ENCODE peak calls at places on chromosomes 11 and 22, in eight cellular contexts. One of them, this sample, is unnamed.

GRCh38 chr22:35258144-35258988 is 1.1 kb downstream of the HMGXB4 start:
- DNase-seq in stimulated activated CD8-positive, alpha-beta memory T cell treated with anti-CD3 and anti-CD28 coated beads, Interleukin-4, amount 100 ng/mL, for 1 hour: no peak
- DNase-seq in cardiac fibroblast: peak
- DNase-seq in activated CD8-positive, alpha-beta memory T cell treated with anti-CD3 and anti-CD28 coated beads, Interleukin-2, amount 50 U/mL, for 48 hours: no peak
- DNase-seq in stimulated activated naive B cell treated with anti-CD40 and anti-IgM and Interleukin-4, amounts not matched to agents 10 μg/mL and 1 μg/mL and 100 μg/mL, for 72 hours: no peak
- DNase-seq in H9: peak
- DNase-seq in GM10248: no peak
- DNase-seq in AG09319: no peak
- DNase-seq in this sample: no peak

GRCh38 chr22:27624042-27624441 is 177.5 kb downstream of the MN1 start:
- DNase-seq in stimulated activated CD8-positive, alpha-beta memory T cell treated with anti-CD3 and anti-CD28 coated beads, Interleukin-4, amount 100 ng/mL, for 1 hour: no peak
- DNase-seq in cardiac fibroblast: no peak
- DNase-seq in activated CD8-positive, alpha-beta memory T cell treated with anti-CD3 and anti-CD28 coated beads, Interleukin-2, amount 50 U/mL, for 48 hours: no peak
- DNase-seq in stimulated activated naive B cell treated with anti-CD40 and anti-IgM and Interleukin-4, amounts not matched to agents 10 μg/mL and 1 μg/mL and 100 μg/mL, for 72 hours: no peak
- DNase-seq in H9: no peak
- DNase-seq in GM10248: no peak
- DNase-seq in AG09319: no peak
- DNase-seq in this sample: no peak

GRCh38 chr11:19259487-19260345 is 19.0 kb upstream of the E2F8 start:
- DNase-seq in stimulated activated CD8-positive, alpha-beta memory T cell treated with anti-CD3 and anti-CD28 coated beads, Interleukin-4, amount 100 ng/mL, for 1 hour: peak
- DNase-seq in cardiac fibroblast: peak
- DNase-seq in activated CD8-positive, alpha-beta memory T cell treated with anti-CD3 and anti-CD28 coated beads, Interleukin-2, amount 50 U/mL, for 48 hours: peak
- DNase-seq in stimulated activated naive B cell treated with anti-CD40 and anti-IgM and Interleukin-4, amounts not matched to agents 10 μg/mL and 1 μg/mL and 100 μg/mL, for 72 hours: peak
- DNase-seq in H9: peak
- DNase-seq in GM10248: peak
- DNase-seq in AG09319: peak
- DNase-seq in this sample: peak

GRCh38 chr11:126371595-126371994 is 16.1 kb downstream of the ST3GAL4 start:
- DNase-seq in stimulated activated CD8-positive, alpha-beta memory T cell treated with anti-CD3 and anti-CD28 coated beads, Interleukin-4, amount 100 ng/mL, for 1 hour: no peak
- DNase-seq in cardiac fibroblast: no peak
- DNase-seq in activated CD8-positive, alpha-beta memory T cell treated with anti-CD3 and anti-CD28 coated beads, Interleukin-2, amount 50 U/mL, for 48 hours: no peak
- DNase-seq in stimulated activated naive B cell treated with anti-CD40 and anti-IgM and Interleukin-4, amounts not matched to agents 10 μg/mL and 1 μg/mL and 100 μg/mL, for 72 hours: no peak
- DNase-seq in H9: no peak
- DNase-seq in GM10248: no peak
- DNase-seq in AG09319: no peak
- DNase-seq in this sample: no peak

GRCh38 chr11:100674212-100674611 is 12.9 kb upstream of the ARHGAP42 start:
- DNase-seq in stimulated activated CD8-positive, alpha-beta memory T cell treated with anti-CD3 and anti-CD28 coated beads, Interleukin-4, amount 100 ng/mL, for 1 hour: no peak
- DNase-seq in cardiac fibroblast: peak
- DNase-seq in activated CD8-positive, alpha-beta memory T cell treated with anti-CD3 and anti-CD28 coated beads, Interleukin-2, amount 50 U/mL, for 48 hours: no peak
- DNase-seq in stimulated activated naive B cell treated with anti-CD40 and anti-IgM and Interleukin-4, amounts not matched to agents 10 μg/mL and 1 μg/mL and 100 μg/mL, for 72 hours: no peak
- DNase-seq in H9: no peak
- DNase-seq in GM10248: no peak
- DNase-seq in AG09319: no peak
- DNase-seq in this sample: no peak

GRCh38 chr22:37334859-37335818 is 52.8 kb downstream of the CYTH4 start:
- DNase-seq in stimulated activated CD8-positive, alpha-beta memory T cell treated with anti-CD3 and anti-CD28 coated beads, Interleukin-4, amount 100 ng/mL, for 1 hour: no peak
- DNase-seq in cardiac fibroblast: peak
- DNase-seq in activated CD8-positive, alpha-beta memory T cell treated with anti-CD3 and anti-CD28 coated beads, Interleukin-2, amount 50 U/mL, for 48 hours: no peak
- DNase-seq in stimulated activated naive B cell treated with anti-CD40 and anti-IgM and Interleukin-4, amounts not matched to agents 10 μg/mL and 1 μg/mL and 100 μg/mL, for 72 hours: no peak
- DNase-seq in H9: peak
- DNase-seq in GM10248: no peak
- DNase-seq in AG09319: no peak
- DNase-seq in this sample: no peak

GRCh38 chr22:40289991-40290459 is 56.3 kb upstream of the ADSL start:
- DNase-seq in stimulated activated CD8-positive, alpha-beta memory T cell treated with anti-CD3 and anti-CD28 coated beads, Interleukin-4, amount 100 ng/mL, for 1 hour: peak
- DNase-seq in cardiac fibroblast: no peak
- DNase-seq in activated CD8-positive, alpha-beta memory T cell treated with anti-CD3 and anti-CD28 coated beads, Interleukin-2, amount 50 U/mL, for 48 hours: peak
- DNase-seq in stimulated activated naive B cell treated with anti-CD40 and anti-IgM and Interleukin-4, amounts not matched to agents 10 μg/mL and 1 μg/mL and 100 μg/mL, for 72 hours: no peak
- DNase-seq in H9: no peak
- DNase-seq in GM10248: peak
- DNase-seq in AG09319: no peak
- DNase-seq in this sample: no peak

GRCh38 chr11:11550534-11550933 is 71.3 kb downstream of the GALNT18 start:
- DNase-seq in stimulated activated CD8-positive, alpha-beta memory T cell treated with anti-CD3 and anti-CD28 coated beads, Interleukin-4, amount 100 ng/mL, for 1 hour: no peak
- DNase-seq in cardiac fibroblast: no peak
- DNase-seq in activated CD8-positive, alpha-beta memory T cell treated with anti-CD3 and anti-CD28 coated beads, Interleukin-2, amount 50 U/mL, for 48 hours: no peak
- DNase-seq in stimulated activated naive B cell treated with anti-CD40 and anti-IgM and Interleukin-4, amounts not matched to agents 10 μg/mL and 1 μg/mL and 100 μg/mL, for 72 hours: no peak
- DNase-seq in H9: no peak
- DNase-seq in GM10248: no peak
- DNase-seq in AG09319: no peak
- DNase-seq in this sample: no peak

GRCh38 chr22:29308148-29308790 is 1.8 kb downstream of the GAS2L1 start:
- DNase-seq in stimulated activated CD8-positive, alpha-beta memory T cell treated with anti-CD3 and anti-CD28 coated beads, Interleukin-4, amount 100 ng/mL, for 1 hour: no peak
- DNase-seq in cardiac fibroblast: no peak
- DNase-seq in activated CD8-positive, alpha-beta memory T cell treated with anti-CD3 and anti-CD28 coated beads, Interleukin-2, amount 50 U/mL, for 48 hours: no peak
- DNase-seq in stimulated activated naive B cell treated with anti-CD40 and anti-IgM and Interleukin-4, amounts not matched to agents 10 μg/mL and 1 μg/mL and 100 μg/mL, for 72 hours: no peak
- DNase-seq in H9: no peak
- DNase-seq in GM10248: no peak
- DNase-seq in AG09319: no peak
- DNase-seq in this sample: no peak

GRCh38 chr11:112856591-112856990 is 104.6 kb upstream of the NCAM1 start:
- DNase-seq in stimulated activated CD8-positive, alpha-beta memory T cell treated with anti-CD3 and anti-CD28 coated beads, Interleukin-4, amount 100 ng/mL, for 1 hour: no peak
- DNase-seq in cardiac fibroblast: no peak
- DNase-seq in activated CD8-positive, alpha-beta memory T cell treated with anti-CD3 and anti-CD28 coated beads, Interleukin-2, amount 50 U/mL, for 48 hours: no peak
- DNase-seq in stimulated activated naive B cell treated with anti-CD40 and anti-IgM and Interleukin-4, amounts not matched to agents 10 μg/mL and 1 μg/mL and 100 μg/mL, for 72 hours: no peak
- DNase-seq in H9: no peak
- DNase-seq in GM10248: no peak
- DNase-seq in AG09319: no peak
- DNase-seq in this sample: no peak

GRCh38 chr11:66728760-66729385 is at the start of gene SPTBN2:
- DNase-seq in stimulated activated CD8-positive, alpha-beta memory T cell treated with anti-CD3 and anti-CD28 coated beads, Interleukin-4, amount 100 ng/mL, for 1 hour: no peak
- DNase-seq in cardiac fibroblast: no peak
- DNase-seq in activated CD8-positive, alpha-beta memory T cell treated with anti-CD3 and anti-CD28 coated beads, Interleukin-2, amount 50 U/mL, for 48 hours: no peak
- DNase-seq in stimulated activated naive B cell treated with anti-CD40 and anti-IgM and Interleukin-4, amounts not matched to agents 10 μg/mL and 1 μg/mL and 100 μg/mL, for 72 hours: no peak
- DNase-seq in H9: peak
- DNase-seq in GM10248: no peak
- DNase-seq in AG09319: no peak
- DNase-seq in this sample: no peak

GRCh38 chr11:65778431-65778900 is 2.3 kb downstream of the AP5B1 start:
- DNase-seq in stimulated activated CD8-positive, alpha-beta memory T cell treated with anti-CD3 and anti-CD28 coated beads, Interleukin-4, amount 100 ng/mL, for 1 hour: no peak
- DNase-seq in cardiac fibroblast: no peak
- DNase-seq in activated CD8-positive, alpha-beta memory T cell treated with anti-CD3 and anti-CD28 coated beads, Interleukin-2, amount 50 U/mL, for 48 hours: peak
- DNase-seq in stimulated activated naive B cell treated with anti-CD40 and anti-IgM and Interleukin-4, amounts not matched to agents 10 μg/mL and 1 μg/mL and 100 μg/mL, for 72 hours: no peak
- DNase-seq in H9: no peak
- DNase-seq in GM10248: no peak
- DNase-seq in AG09319: no peak
- DNase-seq in this sample: no peak

GRCh38 chr11:128351168-128351567 is 236.2 kb downstream of the ETS1 start:
- DNase-seq in stimulated activated CD8-positive, alpha-beta memory T cell treated with anti-CD3 and anti-CD28 coated beads, Interleukin-4, amount 100 ng/mL, for 1 hour: no peak
- DNase-seq in cardiac fibroblast: no peak
- DNase-seq in activated CD8-positive, alpha-beta memory T cell treated with anti-CD3 and anti-CD28 coated beads, Interleukin-2, amount 50 U/mL, for 48 hours: no peak
- DNase-seq in stimulated activated naive B cell treated with anti-CD40 and anti-IgM and Interleukin-4, amounts not matched to agents 10 μg/mL and 1 μg/mL and 100 μg/mL, for 72 hours: no peak
- DNase-seq in H9: no peak
- DNase-seq in GM10248: no peak
- DNase-seq in AG09319: no peak
- DNase-seq in this sample: no peak

GRCh38 chr11:11027271-11027670 is 169.4 kb upstream of the ZBED5 start:
- DNase-seq in stimulated activated CD8-positive, alpha-beta memory T cell treated with anti-CD3 and anti-CD28 coated beads, Interleukin-4, amount 100 ng/mL, for 1 hour: no peak
- DNase-seq in cardiac fibroblast: peak
- DNase-seq in activated CD8-positive, alpha-beta memory T cell treated with anti-CD3 and anti-CD28 coated beads, Interleukin-2, amount 50 U/mL, for 48 hours: no peak
- DNase-seq in stimulated activated naive B cell treated with anti-CD40 and anti-IgM and Interleukin-4, amounts not matched to agents 10 μg/mL and 1 μg/mL and 100 μg/mL, for 72 hours: no peak
- DNase-seq in H9: no peak
- DNase-seq in GM10248: no peak
- DNase-seq in AG09319: no peak
- DNase-seq in this sample: no peak

GRCh38 chr22:25942989-25943411 is 201.0 kb downstream of the MYO18B start:
- DNase-seq in stimulated activated CD8-positive, alpha-beta memory T cell treated with anti-CD3 and anti-CD28 coated beads, Interleukin-4, amount 100 ng/mL, for 1 hour: no peak
- DNase-seq in cardiac fibroblast: no peak
- DNase-seq in activated CD8-positive, alpha-beta memory T cell treated with anti-CD3 and anti-CD28 coated beads, Interleukin-2, amount 50 U/mL, for 48 hours: no peak
- DNase-seq in stimulated activated naive B cell treated with anti-CD40 and anti-IgM and Interleukin-4, amounts not matched to agents 10 μg/mL and 1 μg/mL and 100 μg/mL, for 72 hours: no peak
- DNase-seq in H9: peak
- DNase-seq in GM10248: no peak
- DNase-seq in AG09319: no peak
- DNase-seq in this sample: no peak

GRCh38 chr11:12482839-12483238 is 105.5 kb downstream of the PARVA start:
- DNase-seq in stimulated activated CD8-positive, alpha-beta memory T cell treated with anti-CD3 and anti-CD28 coated beads, Interleukin-4, amount 100 ng/mL, for 1 hour: no peak
- DNase-seq in cardiac fibroblast: no peak
- DNase-seq in activated CD8-positive, alpha-beta memory T cell treated with anti-CD3 and anti-CD28 coated beads, Interleukin-2, amount 50 U/mL, for 48 hours: no peak
- DNase-seq in stimulated activated naive B cell treated with anti-CD40 and anti-IgM and Interleukin-4, amounts not matched to agents 10 μg/mL and 1 μg/mL and 100 μg/mL, for 72 hours: no peak
- DNase-seq in H9: no peak
- DNase-seq in GM10248: no peak
- DNase-seq in AG09319: no peak
- DNase-seq in this sample: no peak

GRCh38 chr22:39674536-39674935 is 104.0 kb downstream of the CACNA1I start:
- DNase-seq in stimulated activated CD8-positive, alpha-beta memory T cell treated with anti-CD3 and anti-CD28 coated beads, Interleukin-4, amount 100 ng/mL, for 1 hour: no peak
- DNase-seq in cardiac fibroblast: no peak
- DNase-seq in activated CD8-positive, alpha-beta memory T cell treated with anti-CD3 and anti-CD28 coated beads, Interleukin-2, amount 50 U/mL, for 48 hours: no peak
- DNase-seq in stimulated activated naive B cell treated with anti-CD40 and anti-IgM and Interleukin-4, amounts not matched to agents 10 μg/mL and 1 μg/mL and 100 μg/mL, for 72 hours: no peak
- DNase-seq in H9: no peak
- DNase-seq in GM10248: no peak
- DNase-seq in AG09319: no peak
- DNase-seq in this sample: no peak

GRCh38 chr11:36018967-36019596 is 75.2 kb downstream of the LDLRAD3 start:
- DNase-seq in stimulated activated CD8-positive, alpha-beta memory T cell treated with anti-CD3 and anti-CD28 coated beads, Interleukin-4, amount 100 ng/mL, for 1 hour: no peak
- DNase-seq in cardiac fibroblast: no peak
- DNase-seq in activated CD8-positive, alpha-beta memory T cell treated with anti-CD3 and anti-CD28 coated beads, Interleukin-2, amount 50 U/mL, for 48 hours: no peak
- DNase-seq in stimulated activated naive B cell treated with anti-CD40 and anti-IgM and Interleukin-4, amounts not matched to agents 10 μg/mL and 1 μg/mL and 100 μg/mL, for 72 hours: no peak
- DNase-seq in H9: no peak
- DNase-seq in GM10248: no peak
- DNase-seq in AG09319: no peak
- DNase-seq in this sample: no peak

GRCh38 chr11:72595292-72595684 is 78.9 kb downstream of the PDE2A start:
- DNase-seq in stimulated activated CD8-positive, alpha-beta memory T cell treated with anti-CD3 and anti-CD28 coated beads, Interleukin-4, amount 100 ng/mL, for 1 hour: no peak
- DNase-seq in cardiac fibroblast: no peak
- DNase-seq in activated CD8-positive, alpha-beta memory T cell treated with anti-CD3 and anti-CD28 coated beads, Interleukin-2, amount 50 U/mL, for 48 hours: no peak
- DNase-seq in stimulated activated naive B cell treated with anti-CD40 and anti-IgM and Interleukin-4, amounts not matched to agents 10 μg/mL and 1 μg/mL and 100 μg/mL, for 72 hours: no peak
- DNase-seq in H9: no peak
- DNase-seq in GM10248: no peak
- DNase-seq in AG09319: no peak
- DNase-seq in this sample: no peak

GRCh38 chr11:16817321-16817720 is 78.9 kb downstream of the C11orf58 start:
- DNase-seq in stimulated activated CD8-positive, alpha-beta memory T cell treated with anti-CD3 and anti-CD28 coated beads, Interleukin-4, amount 100 ng/mL, for 1 hour: no peak
- DNase-seq in cardiac fibroblast: no peak
- DNase-seq in activated CD8-positive, alpha-beta memory T cell treated with anti-CD3 and anti-CD28 coated beads, Interleukin-2, amount 50 U/mL, for 48 hours: no peak
- DNase-seq in stimulated activated naive B cell treated with anti-CD40 and anti-IgM and Interleukin-4, amounts not matched to agents 10 μg/mL and 1 μg/mL and 100 μg/mL, for 72 hours: no peak
- DNase-seq in H9: no peak
- DNase-seq in GM10248: no peak
- DNase-seq in AG09319: no peak
- DNase-seq in this sample: no peak

GRCh38 chr11:128146926-128147605 is 440.3 kb downstream of the ETS1 start:
- DNase-seq in stimulated activated CD8-positive, alpha-beta memory T cell treated with anti-CD3 and anti-CD28 coated beads, Interleukin-4, amount 100 ng/mL, for 1 hour: no peak
- DNase-seq in cardiac fibroblast: peak
- DNase-seq in activated CD8-positive, alpha-beta memory T cell treated with anti-CD3 and anti-CD28 coated beads, Interleukin-2, amount 50 U/mL, for 48 hours: no peak
- DNase-seq in stimulated activated naive B cell treated with anti-CD40 and anti-IgM and Interleukin-4, amounts not matched to agents 10 μg/mL and 1 μg/mL and 100 μg/mL, for 72 hours: no peak
- DNase-seq in H9: no peak
- DNase-seq in GM10248: no peak
- DNase-seq in AG09319: no peak
- DNase-seq in this sample: no peak

GRCh38 chr22:50347157-50347556 is 4.0 kb downstream of the PPP6R2 start:
- DNase-seq in stimulated activated CD8-positive, alpha-beta memory T cell treated with anti-CD3 and anti-CD28 coated beads, Interleukin-4, amount 100 ng/mL, for 1 hour: no peak
- DNase-seq in cardiac fibroblast: no peak
- DNase-seq in activated CD8-positive, alpha-beta memory T cell treated with anti-CD3 and anti-CD28 coated beads, Interleukin-2, amount 50 U/mL, for 48 hours: no peak
- DNase-seq in stimulated activated naive B cell treated with anti-CD40 and anti-IgM and Interleukin-4, amounts not matched to agents 10 μg/mL and 1 μg/mL and 100 μg/mL, for 72 hours: no peak
- DNase-seq in H9: no peak
- DNase-seq in GM10248: no peak
- DNase-seq in AG09319: no peak
- DNase-seq in this sample: no peak

GRCh38 chr11:12598330-12599256 is 75.6 kb upstream of the TEAD1 start:
- DNase-seq in stimulated activated CD8-positive, alpha-beta memory T cell treated with anti-CD3 and anti-CD28 coated beads, Interleukin-4, amount 100 ng/mL, for 1 hour: no peak
- DNase-seq in cardiac fibroblast: peak
- DNase-seq in activated CD8-positive, alpha-beta memory T cell treated with anti-CD3 and anti-CD28 coated beads, Interleukin-2, amount 50 U/mL, for 48 hours: no peak
- DNase-seq in stimulated activated naive B cell treated with anti-CD40 and anti-IgM and Interleukin-4, amounts not matched to agents 10 μg/mL and 1 μg/mL and 100 μg/mL, for 72 hours: no peak
- DNase-seq in H9: no peak
- DNase-seq in GM10248: no peak
- DNase-seq in AG09319: no peak
- DNase-seq in this sample: no peak

GRCh38 chr11:123302751-123303195 is 107.7 kb upstream of the CLMP start:
- DNase-seq in stimulated activated CD8-positive, alpha-beta memory T cell treated with anti-CD3 and anti-CD28 coated beads, Interleukin-4, amount 100 ng/mL, for 1 hour: no peak
- DNase-seq in cardiac fibroblast: peak
- DNase-seq in activated CD8-positive, alpha-beta memory T cell treated with anti-CD3 and anti-CD28 coated beads, Interleukin-2, amount 50 U/mL, for 48 hours: no peak
- DNase-seq in stimulated activated naive B cell treated with anti-CD40 and anti-IgM and Interleukin-4, amounts not matched to agents 10 μg/mL and 1 μg/mL and 100 μg/mL, for 72 hours: peak
- DNase-seq in H9: no peak
- DNase-seq in GM10248: peak
- DNase-seq in AG09319: no peak
- DNase-seq in this sample: no peak

GRCh38 chr11:68513930-68514487 is 53.5 kb downstream of the PPP6R3 start:
- DNase-seq in stimulated activated CD8-positive, alpha-beta memory T cell treated with anti-CD3 and anti-CD28 coated beads, Interleukin-4, amount 100 ng/mL, for 1 hour: no peak
- DNase-seq in cardiac fibroblast: no peak
- DNase-seq in activated CD8-positive, alpha-beta memory T cell treated with anti-CD3 and anti-CD28 coated beads, Interleukin-2, amount 50 U/mL, for 48 hours: no peak
- DNase-seq in stimulated activated naive B cell treated with anti-CD40 and anti-IgM and Interleukin-4, amounts not matched to agents 10 μg/mL and 1 μg/mL and 100 μg/mL, for 72 hours: no peak
- DNase-seq in H9: no peak
- DNase-seq in GM10248: no peak
- DNase-seq in AG09319: no peak
- DNase-seq in this sample: no peak

GRCh38 chr22:30754971-30755759 is 60.5 kb downstream of the OSBP2 start:
- DNase-seq in stimulated activated CD8-positive, alpha-beta memory T cell treated with anti-CD3 and anti-CD28 coated beads, Interleukin-4, amount 100 ng/mL, for 1 hour: no peak
- DNase-seq in cardiac fibroblast: peak
- DNase-seq in activated CD8-positive, alpha-beta memory T cell treated with anti-CD3 and anti-CD28 coated beads, Interleukin-2, amount 50 U/mL, for 48 hours: no peak
- DNase-seq in stimulated activated naive B cell treated with anti-CD40 and anti-IgM and Interleukin-4, amounts not matched to agents 10 μg/mL and 1 μg/mL and 100 μg/mL, for 72 hours: peak
- DNase-seq in H9: peak
- DNase-seq in GM10248: peak
- DNase-seq in AG09319: peak
- DNase-seq in this sample: no peak

GRCh38 chr11:59857444-59858434 is 8.5 kb downstream of the TCN1 start:
- DNase-seq in stimulated activated CD8-positive, alpha-beta memory T cell treated with anti-CD3 and anti-CD28 coated beads, Interleukin-4, amount 100 ng/mL, for 1 hour: no peak
- DNase-seq in cardiac fibroblast: peak
- DNase-seq in activated CD8-positive, alpha-beta memory T cell treated with anti-CD3 and anti-CD28 coated beads, Interleukin-2, amount 50 U/mL, for 48 hours: no peak
- DNase-seq in stimulated activated naive B cell treated with anti-CD40 and anti-IgM and Interleukin-4, amounts not matched to agents 10 μg/mL and 1 μg/mL and 100 μg/mL, for 72 hours: no peak
- DNase-seq in H9: no peak
- DNase-seq in GM10248: no peak
- DNase-seq in AG09319: no peak
- DNase-seq in this sample: no peak